ENCODE peak calls at places on chromosomes 4 and X, in seven cellular contexts. One of them, this sample, is unnamed.

GRCh38 chr4:109229028-109229427 is 73.4 kb downstream of the COL25A1 start:
- DNase-seq in left lung: no peak
- DNase-seq in fibroblast of the aortic adventitia: no peak
- DNase-seq in astrocyte of the cerebellum: no peak
- DNase-seq in endothelial cell of umbilical vein: no peak
- DNase-seq in choroid plexus epithelial cell: no peak
- DNase-seq in upper lobe of right lung: no peak
- DNase-seq in this sample: no peak

GRCh38 chrX:65871671-65872311 is 168.1 kb downstream of the VSIG4 start:
- DNase-seq in left lung: peak; percentile 35
- DNase-seq in fibroblast of the aortic adventitia: peak; percentile 34
- DNase-seq in astrocyte of the cerebellum: no peak
- DNase-seq in endothelial cell of umbilical vein: no peak
- DNase-seq in choroid plexus epithelial cell: no peak
- DNase-seq in upper lobe of right lung: no peak
- DNase-seq in this sample: no peak

GRCh38 chrX:131675596-131676194 is 131.8 kb downstream of the OR13H1 start:
- DNase-seq in left lung: no peak
- DNase-seq in fibroblast of the aortic adventitia: peak; percentile 6
- DNase-seq in astrocyte of the cerebellum: no peak
- DNase-seq in endothelial cell of umbilical vein: no peak
- DNase-seq in choroid plexus epithelial cell: peak; percentile 16
- DNase-seq in upper lobe of right lung: no peak
- DNase-seq in this sample: no peak

GRCh38 chrX:130024127-130024526 is 41.7 kb downstream of the BCORL1 start:
- DNase-seq in left lung: peak; percentile 84
- DNase-seq in fibroblast of the aortic adventitia: peak; percentile 67
- DNase-seq in astrocyte of the cerebellum: no peak
- DNase-seq in endothelial cell of umbilical vein: peak; percentile 28
- DNase-seq in choroid plexus epithelial cell: peak; percentile 62
- DNase-seq in upper lobe of right lung: peak; percentile 86
- DNase-seq in this sample: peak; percentile 20

GRCh38 chr4:174835536-174835935 is 6.5 kb upstream of the GLRA3 start:
- DNase-seq in left lung: no peak
- DNase-seq in fibroblast of the aortic adventitia: no peak
- DNase-seq in astrocyte of the cerebellum: no peak
- DNase-seq in endothelial cell of umbilical vein: no peak
- DNase-seq in choroid plexus epithelial cell: no peak
- DNase-seq in upper lobe of right lung: no peak
- DNase-seq in this sample: no peak

GRCh38 chr4:7034262-7035081 is 8.7 kb upstream of the TADA2B start:
- DNase-seq in left lung: peak; percentile 66
- DNase-seq in fibroblast of the aortic adventitia: peak; percentile 47
- DNase-seq in astrocyte of the cerebellum: peak; percentile 53
- DNase-seq in endothelial cell of umbilical vein: no peak
- DNase-seq in choroid plexus epithelial cell: peak; percentile 63
- DNase-seq in upper lobe of right lung: peak; percentile 80
- DNase-seq in this sample: no peak

GRCh38 chr4:6562931-6563901 is 11.8 kb upstream of the MAN2B2 start:
- DNase-seq in left lung: no peak
- DNase-seq in fibroblast of the aortic adventitia: no peak
- DNase-seq in astrocyte of the cerebellum: no peak
- DNase-seq in endothelial cell of umbilical vein: no peak
- DNase-seq in choroid plexus epithelial cell: no peak
- DNase-seq in upper lobe of right lung: no peak
- DNase-seq in this sample: no peak

GRCh38 chr4:52823478-52824092 is 38.5 kb upstream of the RASL11B start:
- DNase-seq in left lung: no peak
- DNase-seq in fibroblast of the aortic adventitia: no peak
- DNase-seq in astrocyte of the cerebellum: no peak
- DNase-seq in endothelial cell of umbilical vein: no peak
- DNase-seq in choroid plexus epithelial cell: peak; percentile 87
- DNase-seq in upper lobe of right lung: no peak
- DNase-seq in this sample: no peak

GRCh38 chr4:83128235-83128929 is 13.9 kb upstream of the PLAC8 start:
- DNase-seq in left lung: no peak
- DNase-seq in fibroblast of the aortic adventitia: peak; percentile 81
- DNase-seq in astrocyte of the cerebellum: peak; percentile 53
- DNase-seq in endothelial cell of umbilical vein: no peak
- DNase-seq in choroid plexus epithelial cell: peak; percentile 96
- DNase-seq in upper lobe of right lung: no peak
- DNase-seq in this sample: peak; percentile 53

GRCh38 chr4:121272526-121272925 is 108.3 kb downstream of the QRFPR start:
- DNase-seq in left lung: no peak
- DNase-seq in fibroblast of the aortic adventitia: peak; percentile 44
- DNase-seq in astrocyte of the cerebellum: no peak
- DNase-seq in endothelial cell of umbilical vein: no peak
- DNase-seq in choroid plexus epithelial cell: peak; percentile 84
- DNase-seq in upper lobe of right lung: no peak
- DNase-seq in this sample: no peak

GRCh38 chr4:73776363-73776762 is 36.0 kb downstream of the CXCL8 start:
- DNase-seq in left lung: no peak
- DNase-seq in fibroblast of the aortic adventitia: peak; percentile 90
- DNase-seq in astrocyte of the cerebellum: peak; percentile 93
- DNase-seq in endothelial cell of umbilical vein: peak; percentile 97
- DNase-seq in choroid plexus epithelial cell: peak; percentile 99
- DNase-seq in upper lobe of right lung: no peak
- DNase-seq in this sample: peak; percentile 53

GRCh38 chr4:105843941-105844340 is 51.3 kb upstream of the NPNT start:
- DNase-seq in left lung: no peak
- DNase-seq in fibroblast of the aortic adventitia: no peak
- DNase-seq in astrocyte of the cerebellum: no peak
- DNase-seq in endothelial cell of umbilical vein: no peak
- DNase-seq in choroid plexus epithelial cell: peak; percentile 6
- DNase-seq in upper lobe of right lung: no peak
- DNase-seq in this sample: no peak

GRCh38 chr4:97072666-97073065 is 1070.6 kb downstream of the STPG2 start:
- DNase-seq in left lung: no peak
- DNase-seq in fibroblast of the aortic adventitia: no peak
- DNase-seq in astrocyte of the cerebellum: no peak
- DNase-seq in endothelial cell of umbilical vein: no peak
- DNase-seq in choroid plexus epithelial cell: no peak
- DNase-seq in upper lobe of right lung: no peak
- DNase-seq in this sample: no peak

GRCh38 chr4:187493661-187494060 is 501.9 kb upstream of the ZFP42 start:
- DNase-seq in left lung: no peak
- DNase-seq in fibroblast of the aortic adventitia: no peak
- DNase-seq in astrocyte of the cerebellum: no peak
- DNase-seq in endothelial cell of umbilical vein: no peak
- DNase-seq in choroid plexus epithelial cell: no peak
- DNase-seq in upper lobe of right lung: no peak
- DNase-seq in this sample: no peak

GRCh38 chrX:132822634-132823012 is 135.8 kb downstream of the HS6ST2 start:
- DNase-seq in left lung: no peak
- DNase-seq in fibroblast of the aortic adventitia: no peak
- DNase-seq in astrocyte of the cerebellum: no peak
- DNase-seq in endothelial cell of umbilical vein: no peak
- DNase-seq in choroid plexus epithelial cell: no peak
- DNase-seq in upper lobe of right lung: no peak
- DNase-seq in this sample: no peak

GRCh38 chrX:69093960-69094935 is 71.0 kb downstream of the PJA1 start:
- DNase-seq in left lung: no peak
- DNase-seq in fibroblast of the aortic adventitia: peak; percentile 65
- DNase-seq in astrocyte of the cerebellum: peak; percentile 16
- DNase-seq in endothelial cell of umbilical vein: peak; percentile 26
- DNase-seq in choroid plexus epithelial cell: peak; percentile 79
- DNase-seq in upper lobe of right lung: no peak
- DNase-seq in this sample: peak; percentile 23

GRCh38 chr4:25767877-25768475 is 94.8 kb downstream of the SEL1L3 start:
- DNase-seq in left lung: peak; percentile 49
- DNase-seq in fibroblast of the aortic adventitia: peak; percentile 84
- DNase-seq in astrocyte of the cerebellum: peak; percentile 61
- DNase-seq in endothelial cell of umbilical vein: peak; percentile 79
- DNase-seq in choroid plexus epithelial cell: peak; percentile 91
- DNase-seq in upper lobe of right lung: no peak
- DNase-seq in this sample: peak; percentile 24

GRCh38 chr4:185559913-185560281 is 24.6 kb upstream of the PDLIM3 start:
- DNase-seq in left lung: peak; percentile 70
- DNase-seq in fibroblast of the aortic adventitia: peak; percentile 27
- DNase-seq in astrocyte of the cerebellum: peak; percentile 5
- DNase-seq in endothelial cell of umbilical vein: peak; percentile 82
- DNase-seq in choroid plexus epithelial cell: peak; percentile 79
- DNase-seq in upper lobe of right lung: no peak
- DNase-seq in this sample: no peak

GRCh38 chr4:53614616-53615015 is 23.3 kb upstream of the LNX1 start:
- DNase-seq in left lung: no peak
- DNase-seq in fibroblast of the aortic adventitia: no peak
- DNase-seq in astrocyte of the cerebellum: no peak
- DNase-seq in endothelial cell of umbilical vein: no peak
- DNase-seq in choroid plexus epithelial cell: no peak
- DNase-seq in upper lobe of right lung: no peak
- DNase-seq in this sample: no peak

GRCh38 chrX:129726307-129727111 is 12.3 kb upstream of the XPNPEP2 start:
- DNase-seq in left lung: peak; percentile 44
- DNase-seq in fibroblast of the aortic adventitia: peak; percentile 77
- DNase-seq in astrocyte of the cerebellum: peak; percentile 29
- DNase-seq in endothelial cell of umbilical vein: peak; percentile 76
- DNase-seq in choroid plexus epithelial cell: peak; percentile 68
- DNase-seq in upper lobe of right lung: peak; percentile 66
- DNase-seq in this sample: no peak

GRCh38 chr4:166078383-166078782 is 205.3 kb downstream of the TLL1 start:
- DNase-seq in left lung: no peak
- DNase-seq in fibroblast of the aortic adventitia: no peak
- DNase-seq in astrocyte of the cerebellum: no peak
- DNase-seq in endothelial cell of umbilical vein: no peak
- DNase-seq in choroid plexus epithelial cell: no peak
- DNase-seq in upper lobe of right lung: no peak
- DNase-seq in this sample: no peak

GRCh38 chr4:72424006-72424405 is 145.0 kb downstream of the ADAMTS3 start:
- DNase-seq in left lung: no peak
- DNase-seq in fibroblast of the aortic adventitia: no peak
- DNase-seq in astrocyte of the cerebellum: no peak
- DNase-seq in endothelial cell of umbilical vein: no peak
- DNase-seq in choroid plexus epithelial cell: no peak
- DNase-seq in upper lobe of right lung: no peak
- DNase-seq in this sample: no peak

GRCh38 chrX:10513974-10514373 is 106.4 kb downstream of the MID1 start:
- DNase-seq in left lung: no peak
- DNase-seq in fibroblast of the aortic adventitia: no peak
- DNase-seq in astrocyte of the cerebellum: no peak
- DNase-seq in endothelial cell of umbilical vein: no peak
- DNase-seq in choroid plexus epithelial cell: no peak
- DNase-seq in upper lobe of right lung: no peak
- DNase-seq in this sample: no peak
- TF ChIP-seq CTCF in left lung: no peak
- TF ChIP-seq CTCF in fibroblast of the aortic adventitia: no peak
- TF ChIP-seq CTCF in astrocyte of the cerebellum: no peak
- TF ChIP-seq CTCF in endothelial cell of umbilical vein: no peak
- TF ChIP-seq CTCF in choroid plexus epithelial cell: no peak
- TF ChIP-seq CTCF in upper lobe of right lung: no peak
- TF ChIP-seq CTCF in this sample: no peak

DNA sequence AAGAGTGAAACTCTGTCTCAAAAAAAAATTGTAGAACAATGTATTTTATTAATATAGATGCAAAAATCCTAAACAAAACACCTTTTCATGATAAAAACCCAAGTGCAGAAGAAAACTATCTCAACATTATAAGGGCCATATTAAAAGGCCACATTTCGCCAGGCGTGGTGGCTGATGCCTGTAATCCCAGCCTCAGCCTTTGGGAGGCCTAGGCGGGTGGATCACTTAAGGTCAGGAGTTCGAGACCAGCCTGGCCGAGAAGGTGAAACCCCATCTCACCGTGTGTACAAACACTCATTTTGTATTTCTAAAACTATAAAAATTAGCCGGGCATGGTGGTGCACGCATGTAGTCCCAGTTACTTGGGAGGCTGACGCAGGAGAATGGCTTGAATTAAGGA is 9.9 kb upstream of the FAM193A start:
- DNase-seq in left lung: no peak
- DNase-seq in fibroblast of the aortic adventitia: no peak
- DNase-seq in astrocyte of the cerebellum: no peak
- DNase-seq in endothelial cell of umbilical vein: no peak
- DNase-seq in choroid plexus epithelial cell: no peak
- DNase-seq in upper lobe of right lung: no peak
- DNase-seq in this sample: no peak
- TF ChIP-seq CTCF in left lung: no peak
- TF ChIP-seq CTCF in fibroblast of the aortic adventitia: no peak
- TF ChIP-seq CTCF in astrocyte of the cerebellum: no peak
- TF ChIP-seq CTCF in endothelial cell of umbilical vein: no peak
- TF ChIP-seq CTCF in choroid plexus epithelial cell: no peak
- TF ChIP-seq CTCF in upper lobe of right lung: no peak
- TF ChIP-seq CTCF in this sample: no peak

GRCh38 chr4:82123934-82124333 is 249.9 kb downstream of the HNRNPD start:
- DNase-seq in left lung: no peak
- DNase-seq in fibroblast of the aortic adventitia: no peak
- DNase-seq in astrocyte of the cerebellum: no peak
- DNase-seq in endothelial cell of umbilical vein: no peak
- DNase-seq in choroid plexus epithelial cell: no peak
- DNase-seq in upper lobe of right lung: no peak
- DNase-seq in this sample: no peak
- TF ChIP-seq CTCF in left lung: no peak
- TF ChIP-seq CTCF in fibroblast of the aortic adventitia: no peak
- TF ChIP-seq CTCF in astrocyte of the cerebellum: no peak
- TF ChIP-seq CTCF in endothelial cell of umbilical vein: no peak
- TF ChIP-seq CTCF in choroid plexus epithelial cell: no peak
- TF ChIP-seq CTCF in upper lobe of right lung: no peak
- TF ChIP-seq CTCF in this sample: no peak

DNA sequence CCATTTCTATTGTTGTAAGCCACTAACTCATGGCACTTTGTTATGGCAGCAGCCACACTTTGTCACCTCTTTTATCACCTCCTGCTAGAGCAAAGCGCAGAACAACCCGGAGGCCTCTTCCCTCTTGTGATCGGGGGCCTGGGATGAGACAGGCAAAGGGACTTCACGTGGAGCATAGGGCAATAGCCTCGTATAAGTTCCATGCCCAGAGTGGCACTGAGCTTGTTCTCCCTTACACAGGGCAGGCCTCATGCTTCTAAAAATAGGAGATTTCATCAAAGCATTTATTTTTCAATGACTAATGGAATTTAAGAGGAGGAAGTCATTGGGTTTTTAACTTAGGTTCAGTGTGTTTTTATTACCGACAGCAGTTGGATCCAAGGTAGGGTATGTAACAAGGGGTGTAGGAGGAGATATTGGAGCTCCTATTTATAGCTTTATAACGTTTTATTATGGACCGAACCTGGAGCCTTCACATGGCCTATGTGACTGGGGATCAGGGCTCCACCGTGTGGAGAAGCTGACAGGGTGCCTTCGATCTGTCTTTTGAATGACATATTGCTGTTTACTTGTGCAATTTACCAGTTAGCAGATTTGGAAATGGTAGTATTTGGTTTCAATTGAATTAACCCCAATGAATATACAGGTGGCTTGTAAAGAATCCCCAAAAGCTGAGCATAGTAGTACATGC is 93.8 kb downstream of the SLC2A9 start:
- DNase-seq in left lung: no peak
- DNase-seq in fibroblast of the aortic adventitia: no peak
- DNase-seq in astrocyte of the cerebellum: no peak
- DNase-seq in endothelial cell of umbilical vein: no peak
- DNase-seq in choroid plexus epithelial cell: no peak
- DNase-seq in upper lobe of right lung: no peak
- DNase-seq in this sample: no peak
- TF ChIP-seq CTCF in left lung: no peak
- TF ChIP-seq CTCF in fibroblast of the aortic adventitia: no peak
- TF ChIP-seq CTCF in astrocyte of the cerebellum: no peak
- TF ChIP-seq CTCF in endothelial cell of umbilical vein: no peak
- TF ChIP-seq CTCF in choroid plexus epithelial cell: peak; percentile 14
- TF ChIP-seq CTCF in upper lobe of right lung: no peak
- TF ChIP-seq CTCF in this sample: no peak

GRCh38 chr4:16914208-16914607 is 15.8 kb upstream of the LDB2 start:
- DNase-seq in left lung: no peak
- DNase-seq in fibroblast of the aortic adventitia: peak; percentile 71
- DNase-seq in astrocyte of the cerebellum: no peak
- DNase-seq in endothelial cell of umbilical vein: peak; percentile 73
- DNase-seq in choroid plexus epithelial cell: peak; percentile 48
- DNase-seq in upper lobe of right lung: no peak
- DNase-seq in this sample: no peak
- TF ChIP-seq CTCF in left lung: no peak
- TF ChIP-seq CTCF in fibroblast of the aortic adventitia: peak; percentile 56
- TF ChIP-seq CTCF in astrocyte of the cerebellum: peak; percentile 22
- TF ChIP-seq CTCF in endothelial cell of umbilical vein: no peak
- TF ChIP-seq CTCF in choroid plexus epithelial cell: peak; percentile 49
- TF ChIP-seq CTCF in upper lobe of right lung: peak; percentile 26
- TF ChIP-seq CTCF in this sample: peak; percentile 61

This sample was measured in AG09319.